ENCODE peak calls at places on chromosome 16, in six cellular contexts. One of them, this sample, is unnamed.

GRCh38 chr16:28981517-28981916 is 3.3 kb upstream of the LAT start:
- DNase-seq in neuronal stem cell: no peak
- DNase-seq in H1: peak
- DNase-seq in mesenchymal stem cell: no peak
- DNase-seq in trophoblast cell: peak
- DNase-seq in H9: peak
- DNase-seq in this sample: no peak

GRCh38 chr16:30567991-30568638 is 3.4 kb downstream of the ZNF688 start:
- DNase-seq in mesenchymal stem cell: peak
- DNase-seq in H1: no peak
- DNase-seq in trophoblast cell: peak
- DNase-seq in neuronal stem cell: no peak
- DNase-seq in H9: no peak
- DNase-seq in this sample: peak

GRCh38 chr16:13236308-13236707 is 334.9 kb downstream of the SHISA9 start:
- DNase-seq in H9: no peak
- DNase-seq in H1: no peak
- DNase-seq in neuronal stem cell: no peak
- DNase-seq in trophoblast cell: no peak
- DNase-seq in mesenchymal stem cell: no peak
- DNase-seq in this sample: no peak

GRCh38 chr16:27745348-27745747 is 195.4 kb downstream of the KATNIP start:
- DNase-seq in H1: no peak
- DNase-seq in neuronal stem cell: no peak
- DNase-seq in mesenchymal stem cell: peak
- DNase-seq in H9: no peak
- DNase-seq in trophoblast cell: no peak
- DNase-seq in this sample: peak

GRCh38 chr16:48106445-48106844 is 49.3 kb downstream of the ABCC12 start:
- DNase-seq in neuronal stem cell: no peak
- DNase-seq in H9: no peak
- DNase-seq in H1: no peak
- DNase-seq in mesenchymal stem cell: no peak
- DNase-seq in trophoblast cell: no peak
- DNase-seq in this sample: no peak

GRCh38 chr16:28873543-28874201 is 4.6 kb upstream of the ATP2A1 start:
- DNase-seq in neuronal stem cell: no peak
- DNase-seq in H9: peak
- DNase-seq in trophoblast cell: peak
- DNase-seq in H1: peak
- DNase-seq in mesenchymal stem cell: peak
- DNase-seq in this sample: no peak

GRCh38 chr16:83054302-83054701 is 427.5 kb downstream of the CDH13 start:
- DNase-seq in mesenchymal stem cell: no peak
- DNase-seq in trophoblast cell: no peak
- DNase-seq in H9: no peak
- DNase-seq in H1: no peak
- DNase-seq in neuronal stem cell: no peak
- DNase-seq in this sample: peak

GRCh38 chr16:90018297-90019200 is 707 bp downstream of the DBNDD1 start:
- DNase-seq in trophoblast cell: peak
- DNase-seq in H1: peak
- DNase-seq in H9: peak
- DNase-seq in neuronal stem cell: no peak
- DNase-seq in mesenchymal stem cell: no peak
- DNase-seq in this sample: no peak

GRCh38 chr16:58331024-58331707 is 36.3 kb upstream of the PRSS54 start:
- DNase-seq in trophoblast cell: no peak
- DNase-seq in H9: peak
- DNase-seq in neuronal stem cell: peak
- DNase-seq in mesenchymal stem cell: no peak
- DNase-seq in H1: peak
- DNase-seq in this sample: no peak

GRCh38 chr16:11916524-11917285 is 949 bp upstream of the GSPT1 start:
- DNase-seq in neuronal stem cell: no peak
- DNase-seq in H1: no peak
- DNase-seq in H9: no peak
- DNase-seq in trophoblast cell: peak
- DNase-seq in mesenchymal stem cell: peak
- DNase-seq in this sample: peak

GRCh38 chr16:9055661-9056060 is 35.8 kb upstream of the HAPSTR1 start:
- DNase-seq in H1: no peak
- DNase-seq in mesenchymal stem cell: no peak
- DNase-seq in trophoblast cell: peak
- DNase-seq in H9: no peak
- DNase-seq in neuronal stem cell: no peak
- DNase-seq in this sample: peak

GRCh38 chr16:65783709-65784474 is 582.6 kb upstream of the CDH5 start:
- DNase-seq in H9: no peak
- DNase-seq in mesenchymal stem cell: no peak
- DNase-seq in neuronal stem cell: no peak
- DNase-seq in H1: peak
- DNase-seq in trophoblast cell: no peak
- DNase-seq in this sample: no peak

GRCh38 chr16:69033550-69033949 is 71.9 kb upstream of the HAS3 start:
- DNase-seq in H1: no peak
- DNase-seq in mesenchymal stem cell: no peak
- DNase-seq in trophoblast cell: no peak
- DNase-seq in H9: no peak
- DNase-seq in neuronal stem cell: no peak
- DNase-seq in this sample: no peak

GRCh38 chr16:50842013-50842505 is 100.2 kb downstream of the CYLD start:
- DNase-seq in mesenchymal stem cell: no peak
- DNase-seq in H9: peak
- DNase-seq in H1: peak
- DNase-seq in neuronal stem cell: no peak
- DNase-seq in trophoblast cell: no peak
- DNase-seq in this sample: no peak

GRCh38 chr16:72125635-72126428 is 32.2 kb downstream of the DHX38 start:
- DNase-seq in H1: no peak
- DNase-seq in H9: no peak
- DNase-seq in trophoblast cell: peak
- DNase-seq in neuronal stem cell: no peak
- DNase-seq in mesenchymal stem cell: no peak
- DNase-seq in this sample: no peak

GRCh38 chr16:4498546-4499195 is 22.5 kb downstream of the HMOX2 start:
- DNase-seq in mesenchymal stem cell: no peak
- DNase-seq in H1: no peak
- DNase-seq in neuronal stem cell: no peak
- DNase-seq in H9: no peak
- DNase-seq in trophoblast cell: peak
- DNase-seq in this sample: no peak

GRCh38 chr16:17470002-17470870 is 524 bp downstream of the XYLT1 start:
- DNase-seq in H1: peak
- DNase-seq in trophoblast cell: peak
- DNase-seq in mesenchymal stem cell: no peak
- DNase-seq in neuronal stem cell: no peak
- DNase-seq in H9: no peak
- DNase-seq in this sample: no peak

GRCh38 chr16:53434436-53435065 is at the start of gene RBL2:
- DNase-seq in neuronal stem cell: peak
- DNase-seq in H9: peak
- DNase-seq in H1: peak
- DNase-seq in mesenchymal stem cell: peak
- DNase-seq in trophoblast cell: peak
- DNase-seq in this sample: peak

GRCh38 chr16:4788910-4789309 is 765 bp upstream of the SEPTIN12 start:
- DNase-seq in trophoblast cell: no peak
- DNase-seq in neuronal stem cell: no peak
- DNase-seq in mesenchymal stem cell: no peak
- DNase-seq in H1: no peak
- DNase-seq in H9: no peak
- DNase-seq in this sample: no peak

GRCh38 chr16:22424161-22424937 is 49.9 kb upstream of the CDR2 start:
- DNase-seq in H1: peak
- DNase-seq in trophoblast cell: no peak
- DNase-seq in neuronal stem cell: no peak
- DNase-seq in mesenchymal stem cell: no peak
- DNase-seq in H9: no peak
- DNase-seq in this sample: no peak

GRCh38 chr16:31138621-31139578 is 3.4 kb upstream of the PRSS8 start:
- DNase-seq in H9: peak
- DNase-seq in H1: peak
- DNase-seq in mesenchymal stem cell: peak
- DNase-seq in neuronal stem cell: no peak
- DNase-seq in trophoblast cell: peak
- DNase-seq in this sample: peak

GRCh38 chr16:30623558-30624283 is 13.5 kb upstream of the ZNF689 start:
- DNase-seq in H1: no peak
- DNase-seq in mesenchymal stem cell: no peak
- DNase-seq in neuronal stem cell: no peak
- DNase-seq in H9: no peak
- DNase-seq in trophoblast cell: peak
- DNase-seq in this sample: no peak

GRCh38 chr16:30136971-30137601 is 14.1 kb upstream of the MAPK3 start:
- DNase-seq in neuronal stem cell: no peak
- DNase-seq in mesenchymal stem cell: no peak
- DNase-seq in H1: no peak
- DNase-seq in H9: no peak
- DNase-seq in trophoblast cell: no peak
- DNase-seq in this sample: no peak

GRCh38 chr16:70472786-70473433 is 18.5 kb downstream of the FCSK start:
- DNase-seq in H9: no peak
- DNase-seq in neuronal stem cell: no peak
- DNase-seq in mesenchymal stem cell: no peak
- DNase-seq in H1: no peak
- DNase-seq in trophoblast cell: no peak
- DNase-seq in this sample: no peak

GRCh38 chr16:85947511-85948509 is 48.8 kb downstream of the IRF8 start:
- DNase-seq in mesenchymal stem cell: no peak
- DNase-seq in H9: no peak
- DNase-seq in trophoblast cell: no peak
- DNase-seq in H1: no peak
- DNase-seq in neuronal stem cell: no peak
- DNase-seq in this sample: no peak

GRCh38 chr16:15677447-15677846 is 27.4 kb downstream of the NDE1 start:
- DNase-seq in mesenchymal stem cell: no peak
- DNase-seq in trophoblast cell: no peak
- DNase-seq in H1: no peak
- DNase-seq in H9: no peak
- DNase-seq in neuronal stem cell: no peak
- DNase-seq in this sample: no peak

GRCh38 chr16:19384656-19385055 is 33.0 kb upstream of the TMC5 start:
- DNase-seq in mesenchymal stem cell: no peak
- DNase-seq in trophoblast cell: peak
- DNase-seq in neuronal stem cell: no peak
- DNase-seq in H9: peak
- DNase-seq in H1: no peak
- DNase-seq in this sample: no peak

GRCh38 chr16:89701425-89702406 is at the start of gene SPATA2L:
- DNase-seq in mesenchymal stem cell: peak
- DNase-seq in trophoblast cell: peak
- DNase-seq in H1: peak
- DNase-seq in neuronal stem cell: peak
- DNase-seq in H9: peak
- DNase-seq in this sample: peak

GRCh38 chr16:23225634-23226033 is 43.1 kb downstream of the SCNN1G start:
- DNase-seq in trophoblast cell: no peak
- DNase-seq in mesenchymal stem cell: no peak
- DNase-seq in H9: no peak
- DNase-seq in neuronal stem cell: no peak
- DNase-seq in H1: no peak
- DNase-seq in this sample: no peak

GRCh38 chr16:8675183-8676159 is 1.1 kb downstream of the ABAT start:
- DNase-seq in H9: no peak
- DNase-seq in H1: no peak
- DNase-seq in trophoblast cell: no peak
- DNase-seq in neuronal stem cell: no peak
- DNase-seq in mesenchymal stem cell: no peak
- DNase-seq in this sample: no peak

GRCh38 chr16:14505846-14506245 is 124.2 kb downstream of the PARN start:
- DNase-seq in mesenchymal stem cell: peak
- DNase-seq in H9: no peak
- DNase-seq in H1: no peak
- DNase-seq in trophoblast cell: no peak
- DNase-seq in neuronal stem cell: no peak
- DNase-seq in this sample: peak

GRCh38 chr16:25052530-25052929 is 37.4 kb upstream of the ARHGAP17 start:
- DNase-seq in H9: no peak
- DNase-seq in mesenchymal stem cell: no peak
- DNase-seq in neuronal stem cell: no peak
- DNase-seq in H1: no peak
- DNase-seq in trophoblast cell: no peak
- DNase-seq in this sample: no peak
- H4K8ac ChIP-seq in H9: no peak
- H4K8ac ChIP-seq in mesenchymal stem cell: no peak
- H4K8ac ChIP-seq in neuronal stem cell: no peak
- H4K8ac ChIP-seq in H1: no peak
- H4K8ac ChIP-seq in trophoblast cell: no peak
- H4K8ac ChIP-seq in this sample: no peak

GRCh38 chr16:79562166-79562823 is 38.2 kb downstream of the MAF start:
- DNase-seq in mesenchymal stem cell: no peak
- DNase-seq in trophoblast cell: no peak
- DNase-seq in H1: no peak
- DNase-seq in neuronal stem cell: no peak
- DNase-seq in H9: no peak
- DNase-seq in this sample: no peak

GRCh38 chr16:79561729-79562128 is 38.8 kb downstream of the MAF start:
- DNase-seq in H9: no peak
- DNase-seq in mesenchymal stem cell: no peak
- DNase-seq in neuronal stem cell: no peak
- DNase-seq in trophoblast cell: no peak
- DNase-seq in H1: no peak
- DNase-seq in this sample: no peak

GRCh38 chr16:79563919-79564318 is 36.6 kb downstream of the MAF start:
- DNase-seq in trophoblast cell: no peak
- DNase-seq in H9: no peak
- DNase-seq in H1: no peak
- DNase-seq in neuronal stem cell: no peak
- DNase-seq in mesenchymal stem cell: no peak
- DNase-seq in this sample: no peak

GRCh38 chr16:79560923-79561322 is 39.6 kb downstream of the MAF start:
- DNase-seq in trophoblast cell: no peak
- DNase-seq in H1: no peak
- DNase-seq in H9: no peak
- DNase-seq in neuronal stem cell: no peak
- DNase-seq in mesenchymal stem cell: no peak
- DNase-seq in this sample: no peak

GRCh38 chr16:79564594-79565210 is 35.8 kb downstream of the MAF start:
- DNase-seq in H1: no peak
- DNase-seq in trophoblast cell: no peak
- DNase-seq in H9: no peak
- DNase-seq in neuronal stem cell: no peak
- DNase-seq in mesenchymal stem cell: no peak
- DNase-seq in this sample: no peak
- H3K14ac ChIP-seq in H1: no peak
- H3K14ac ChIP-seq in trophoblast cell: no peak
- H3K14ac ChIP-seq in H9: no peak
- H3K14ac ChIP-seq in neuronal stem cell: no peak
- H3K14ac ChIP-seq in mesenchymal stem cell: no peak
- H3K14ac ChIP-seq in this sample: no peak

GRCh38 chr16:84282533-84282932 is 12.1 kb upstream of the WFDC1 start:
- DNase-seq in H9: no peak
- DNase-seq in neuronal stem cell: no peak
- DNase-seq in trophoblast cell: no peak
- DNase-seq in H1: no peak
- DNase-seq in mesenchymal stem cell: no peak
- DNase-seq in this sample: no peak
- H4K8ac ChIP-seq in H9: no peak
- H4K8ac ChIP-seq in neuronal stem cell: no peak
- H4K8ac ChIP-seq in trophoblast cell: no peak
- H4K8ac ChIP-seq in H1: no peak
- H4K8ac ChIP-seq in mesenchymal stem cell: no peak
- H4K8ac ChIP-seq in this sample: no peak

GRCh38 chr16:67874147-67874771 is 1.4 kb downstream of the EDC4 start:
- DNase-seq in H9: no peak
- DNase-seq in H1: no peak
- DNase-seq in trophoblast cell: no peak
- DNase-seq in mesenchymal stem cell: no peak
- DNase-seq in neuronal stem cell: no peak
- DNase-seq in this sample: no peak
- H3K14ac ChIP-seq in H9: no peak
- H3K14ac ChIP-seq in H1: no peak
- H3K14ac ChIP-seq in trophoblast cell: no peak
- H3K14ac ChIP-seq in mesenchymal stem cell: no peak
- H3K14ac ChIP-seq in neuronal stem cell: no peak
- H3K14ac ChIP-seq in this sample: peak